ENCODE peak calls at places on chromosomes 16 and 17, in seven cellular contexts. Z is heart right ventricle; P is AG08395; Q is cardiac fibroblast; H is GM04503; R is activated T-cell treated with anti-CD3 and anti-CD28 coated beads, Interleukin-2, amount 50 U/mL, for 4 hours; L is left cardiac atrium. X is an unnamed sample.

GRCh38 chr17:7315570-7316243 is 547 bp upstream of the GPS2 start:
- DNase-seq in Z (no peak), P (no peak), Q (no peak), H (no peak), R (no peak), L (no peak), X (no peak)

GRCh38 chr16:27879601-27880247 is 183.8 kb downstream of the GSG1L start:
- DNase-seq in Z (peak; percentile 16), P (no peak), Q (no peak), H (no peak), R (no peak), L (peak; percentile 30), X (no peak)

GRCh38 chr16:84226026-84226425 is 13.8 kb downstream of the KCNG4 start:
- DNase-seq in Z (no peak), P (no peak), Q (no peak), H (no peak), R (no peak), L (no peak), X (no peak)

GRCh38 chr16:24538756-24539294 is 541 bp upstream of the RBBP6 start:
- DNase-seq in Z (no peak), P (peak; percentile 62), Q (no peak), H (no peak), R (peak; percentile 10), L (no peak), X (peak; percentile 58)

GRCh38 chr16:3158014-3158497 is 23.2 kb downstream of the ZNF213 start:
- DNase-seq in Z (no peak), P (no peak), Q (peak; percentile 34), H (no peak), R (peak; percentile 23), L (no peak), X (peak; percentile 41)

GRCh38 chr17:28008526-28008925 is 34.0 kb upstream of the NLK start:
- DNase-seq in Z (peak; percentile 34), P (peak; percentile 39), Q (peak; percentile 72), H (no peak), R (no peak), L (peak; percentile 28), X (peak; percentile 54)

GRCh38 chr16:82070656-82071369 is 35.8 kb downstream of the HSD17B2 start:
- DNase-seq in Z (no peak), P (peak; percentile 67), Q (peak; percentile 29), H (no peak), R (no peak), L (no peak), X (peak; percentile 89)

GRCh38 chr16:6725634-6726331 is 606.9 kb upstream of the RBFOX1 start:
- DNase-seq in Z (no peak), P (no peak), Q (no peak), H (no peak), R (no peak), L (no peak), X (no peak)

GRCh38 chr16:1983544-1984346 is at the start of gene GFER:
- DNase-seq in Z (peak; percentile 88), P (peak; percentile 98), Q (peak; percentile 97), H (no peak), R (peak; percentile 42), L (peak; percentile 91), X (peak; percentile 83)

GRCh38 chr16:18003033-18003432 is 333.5 kb downstream of the NPIPA8 start:
- DNase-seq in Z (no peak), P (no peak), Q (no peak), H (no peak), R (no peak), L (no peak), X (no peak)

GRCh38 chr17:80891096-80892018 is 100.3 kb upstream of the CHMP6 start:
- DNase-seq in Z (no peak), P (peak; percentile 94), Q (peak; percentile 75), H (peak; percentile 74), R (peak; percentile 66), L (no peak), X (peak; percentile 78)

GRCh38 chr17:77657821-77658220 is 300.7 kb upstream of the TNRC6C start:
- DNase-seq in Z (no peak), P (no peak), Q (no peak), H (no peak), R (no peak), L (no peak), X (no peak)

GRCh38 chr17:37708616-37709212 is 36.1 kb downstream of the HNF1B start:
- DNase-seq in Z (no peak), P (no peak), Q (no peak), H (no peak), R (no peak), L (no peak), X (peak; percentile 54)

GRCh38 chr17:38539386-38539785 is 66.4 kb downstream of the SRCIN1 start:
- DNase-seq in Z (no peak), P (no peak), Q (no peak), H (no peak), R (no peak), L (no peak), X (no peak)

GRCh38 chr17:52482271-52482670 is 323.8 kb upstream of the CA10 start:
- DNase-seq in Z (no peak), P (no peak), Q (no peak), H (no peak), R (no peak), L (no peak), X (no peak)

GRCh38 chr17:82984751-82985435 is 94.5 kb upstream of the METRNL start:
- DNase-seq in Z (no peak), P (no peak), Q (no peak), H (no peak), R (no peak), L (no peak), X (no peak)

GRCh38 chr16:66441586-66442375 is 14.7 kb downstream of the BEAN1 start:
- DNase-seq in Z (no peak), P (peak; percentile 77), Q (peak; percentile 64), H (no peak), R (no peak), L (no peak), X (peak; percentile 68)

GRCh38 chr17:44324092-44324570 is 492 bp downstream of the SLC25A39 start:
- DNase-seq in Z (no peak), P (no peak), Q (no peak), H (no peak), R (no peak), L (no peak), X (no peak)

GRCh38 chr17:19013226-19013625 is 8.7 kb upstream of the FAM83G start:
- DNase-seq in Z (no peak), P (no peak), Q (no peak), H (no peak), R (no peak), L (peak; percentile 13), X (no peak)

GRCh38 chr16:84718-85452 is 6.9 kb downstream of the MPG start:
- DNase-seq in Z (peak; percentile 76), P (peak; percentile 95), Q (peak; percentile 94), H (peak; percentile 70), R (peak; percentile 21), L (peak; percentile 86), X (peak; percentile 92)

GRCh38 chr17:38353084-38353604 is 1.5 kb downstream of the SOCS7 start:
- DNase-seq in Z (no peak), P (no peak), Q (no peak), H (no peak), R (no peak), L (no peak), X (no peak)

GRCh38 chr16:12767897-12768296 is 35.8 kb downstream of the CPPED1 start:
- DNase-seq in Z (no peak), P (no peak), Q (peak; percentile 36), H (no peak), R (no peak), L (no peak), X (no peak)

GRCh38 chr17:42027961-42028790 is 8.3 kb downstream of the NKIRAS2 start:
- DNase-seq in Z (no peak), P (no peak), Q (no peak), H (no peak), R (no peak), L (no peak), X (no peak)

GRCh38 chr16:49410226-49410625 is 36.6 kb downstream of the C16orf78 start:
- DNase-seq in Z (no peak), P (no peak), Q (no peak), H (no peak), R (no peak), L (no peak), X (no peak)

GRCh38 chr17:37541880-37542675 is 52.4 kb downstream of the DUSP14 start:
- DNase-seq in Z (no peak), P (peak; percentile 52), Q (peak; percentile 68), H (no peak), R (no peak), L (no peak), X (no peak)

GRCh38 chr16:89972244-89973234 is 24.0 kb downstream of the DEF8 start:
- DNase-seq in Z (peak; percentile 90), P (peak; percentile 100), Q (peak; percentile 94), H (no peak), R (peak; percentile 88), L (peak; percentile 93), X (peak; percentile 82)

GRCh38 chr16:84952335-84953050 is 58.8 kb downstream of the ZDHHC7 start:
- DNase-seq in Z (peak; percentile 81), P (peak; percentile 85), Q (peak; percentile 91), H (no peak), R (peak; percentile 64), L (peak; percentile 77), X (peak; percentile 89)

GRCh38 chr17:15782809-15783208 is 50.7 kb downstream of the TBC1D26 start:
- DNase-seq in Z (peak; percentile 68), P (peak; percentile 60), Q (peak; percentile 63), H (no peak), R (no peak), L (peak; percentile 71), X (no peak)

GRCh38 chr16:11526921-11527320 is 59.8 kb downstream of the LITAF start:
- DNase-seq in Z (no peak), P (peak; percentile 15), Q (no peak), H (no peak), R (no peak), L (no peak), X (no peak)

GRCh38 chr17:561118-561517 is 153.5 kb downstream of the VPS53 start:
- DNase-seq in Z (no peak), P (no peak), Q (peak; percentile 19), H (no peak), R (no peak), L (no peak), X (peak; percentile 88)

GRCh38 chr17:83155128-83156081 is 76.0 kb downstream of the METRNL start:
- DNase-seq in Z (no peak), P (peak; percentile 90), Q (peak; percentile 37), H (peak; percentile 97), R (no peak), L (no peak), X (no peak)

GRCh38 chr17:21375757-21376584 is at the start of gene KCNJ12:
- DNase-seq in Z (no peak), P (peak; percentile 39), Q (peak; percentile 19), H (no peak), R (no peak), L (peak; percentile 49), X (no peak)

GRCh38 chr17:20612635-20613034 is 33.1 kb downstream of the CDRT15L2 start:
- DNase-seq in Z (no peak), P (no peak), Q (no peak), H (no peak), R (no peak), L (no peak), X (no peak)

GRCh38 chr17:1693339-1693738 is 8.7 kb upstream of the PRPF8 start:
- DNase-seq in Z (no peak), P (no peak), Q (no peak), H (no peak), R (no peak), L (no peak), X (no peak)

GRCh38 chr16:85316321-85316919 is 204.1 kb upstream of the CIBAR2 start:
- DNase-seq in Z (peak; percentile 51), P (peak; percentile 74), Q (peak; percentile 72), H (no peak), R (peak; percentile 26), L (peak; percentile 72), X (peak; percentile 36)

GRCh38 chr16:49488336-49488735 is 114.7 kb downstream of the C16orf78 start:
- DNase-seq in Z (no peak), P (no peak), Q (no peak), H (no peak), R (no peak), L (no peak), X (no peak)

GRCh38 chr16:58459344-58460218 is 40.4 kb upstream of the NDRG4 start:
- DNase-seq in Z (peak; percentile 54), P (peak; percentile 77), Q (peak; percentile 41), H (no peak), R (peak; percentile 30), L (peak; percentile 50), X (peak; percentile 81)

GRCh38 chr16:87201052-87201451 is 116.1 kb downstream of the C16orf95 start:
- DNase-seq in Z (peak; percentile 69), P (peak; percentile 95), Q (peak; percentile 99), H (peak; percentile 97), R (no peak), L (peak; percentile 74), X (peak; percentile 93)

X was measured in NCI-H226.